ENCODE peak calls at places on chromosomes 7 and 10, in eight cellular contexts. One of them, this sample, is unnamed.

GRCh38 chr7:26398436-26399308 is 107.0 kb downstream of the SNX10 start:
- DNase-seq in fibroblast of lung: peak; percentile 61
- DNase-seq in pancreas: peak; percentile 82
- DNase-seq in tibial artery: peak; percentile 70
- DNase-seq in HCT116: no peak
- DNase-seq in ascending aorta: no peak
- DNase-seq in ovary: peak; percentile 71
- DNase-seq in adrenal gland: peak; percentile 75
- DNase-seq in this sample: peak; percentile 16

GRCh38 chr7:25822823-25823222 is 329.2 kb upstream of the NFE2L3 start:
- DNase-seq in HCT116: no peak
- DNase-seq in tibial artery: no peak
- DNase-seq in ascending aorta: no peak
- DNase-seq in adrenal gland: no peak
- DNase-seq in fibroblast of lung: no peak
- DNase-seq in ovary: no peak
- DNase-seq in pancreas: no peak
- DNase-seq in this sample: no peak

GRCh38 chr7:111531993-111532392 is 30.3 kb downstream of the IMMP2L start:
- DNase-seq in pancreas: no peak
- DNase-seq in HCT116: no peak
- DNase-seq in ovary: no peak
- DNase-seq in fibroblast of lung: no peak
- DNase-seq in ascending aorta: no peak
- DNase-seq in adrenal gland: peak; percentile 62
- DNase-seq in tibial artery: no peak
- DNase-seq in this sample: no peak

GRCh38 chr7:81605493-81605892 is 164.4 kb downstream of the HGF start:
- DNase-seq in ascending aorta: no peak
- DNase-seq in adrenal gland: no peak
- DNase-seq in pancreas: no peak
- DNase-seq in ovary: no peak
- DNase-seq in fibroblast of lung: no peak
- DNase-seq in tibial artery: no peak
- DNase-seq in HCT116: no peak
- DNase-seq in this sample: no peak

GRCh38 chr7:14734839-14735321 is 167.7 kb downstream of the DGKB start:
- DNase-seq in adrenal gland: no peak
- DNase-seq in pancreas: no peak
- DNase-seq in ovary: no peak
- DNase-seq in fibroblast of lung: no peak
- DNase-seq in HCT116: no peak
- DNase-seq in tibial artery: no peak
- DNase-seq in ascending aorta: no peak
- DNase-seq in this sample: no peak

GRCh38 chr10:56605043-56605442 is 244.0 kb upstream of the ZWINT start:
- DNase-seq in tibial artery: no peak
- DNase-seq in ascending aorta: no peak
- DNase-seq in ovary: peak; percentile 17
- DNase-seq in fibroblast of lung: no peak
- DNase-seq in adrenal gland: no peak
- DNase-seq in HCT116: no peak
- DNase-seq in pancreas: no peak
- DNase-seq in this sample: no peak

GRCh38 chr10:95467162-95467599 is 94.0 kb downstream of the SORBS1 start:
- DNase-seq in adrenal gland: no peak
- DNase-seq in ovary: no peak
- DNase-seq in fibroblast of lung: no peak
- DNase-seq in ascending aorta: no peak
- DNase-seq in pancreas: peak; percentile 58
- DNase-seq in tibial artery: peak; percentile 81
- DNase-seq in HCT116: peak; percentile 37
- DNase-seq in this sample: no peak

GRCh38 chr10:104334561-104334960 is 3.7 kb downstream of the ITPRIP start:
- DNase-seq in fibroblast of lung: no peak
- DNase-seq in pancreas: no peak
- DNase-seq in adrenal gland: no peak
- DNase-seq in HCT116: no peak
- DNase-seq in ovary: peak; percentile 8
- DNase-seq in tibial artery: no peak
- DNase-seq in ascending aorta: no peak
- DNase-seq in this sample: no peak

GRCh38 chr7:115793958-115794702 is 236.4 kb downstream of the TFEC start:
- DNase-seq in HCT116: no peak
- DNase-seq in ascending aorta: no peak
- DNase-seq in ovary: no peak
- DNase-seq in adrenal gland: no peak
- DNase-seq in pancreas: no peak
- DNase-seq in tibial artery: no peak
- DNase-seq in fibroblast of lung: no peak
- DNase-seq in this sample: no peak

GRCh38 chr10:6275022-6275997 is 72.6 kb downstream of the PFKFB3 start:
- DNase-seq in HCT116: peak; percentile 89
- DNase-seq in tibial artery: peak; percentile 96
- DNase-seq in adrenal gland: peak; percentile 91
- DNase-seq in ovary: peak; percentile 33
- DNase-seq in fibroblast of lung: peak; percentile 99
- DNase-seq in pancreas: peak; percentile 70
- DNase-seq in ascending aorta: peak; percentile 99
- DNase-seq in this sample: no peak

GRCh38 chr10:110932505-110933180 is 13.2 kb downstream of the SHOC2 start:
- DNase-seq in tibial artery: no peak
- DNase-seq in HCT116: no peak
- DNase-seq in adrenal gland: no peak
- DNase-seq in pancreas: no peak
- DNase-seq in ascending aorta: no peak
- DNase-seq in ovary: no peak
- DNase-seq in fibroblast of lung: no peak
- DNase-seq in this sample: no peak

GRCh38 chr10:102476466-102477141 is 25.3 kb upstream of the C10orf95 start:
- DNase-seq in adrenal gland: no peak
- DNase-seq in ascending aorta: no peak
- DNase-seq in HCT116: no peak
- DNase-seq in fibroblast of lung: peak; percentile 31
- DNase-seq in pancreas: no peak
- DNase-seq in ovary: no peak
- DNase-seq in tibial artery: no peak
- DNase-seq in this sample: no peak

GRCh38 chr10:119337796-119338432 is 130.5 kb downstream of the GRK5 start:
- DNase-seq in ascending aorta: no peak
- DNase-seq in HCT116: no peak
- DNase-seq in pancreas: no peak
- DNase-seq in fibroblast of lung: peak; percentile 79
- DNase-seq in tibial artery: no peak
- DNase-seq in adrenal gland: no peak
- DNase-seq in ovary: no peak
- DNase-seq in this sample: no peak

GRCh38 chr10:3053145-3053544 is 14.2 kb upstream of the PFKP start:
- DNase-seq in ovary: no peak
- DNase-seq in fibroblast of lung: no peak
- DNase-seq in pancreas: no peak
- DNase-seq in tibial artery: no peak
- DNase-seq in HCT116: no peak
- DNase-seq in adrenal gland: no peak
- DNase-seq in ascending aorta: no peak
- DNase-seq in this sample: no peak

GRCh38 chr7:134562136-134562535 is 13.2 kb downstream of the AKR1B15 start:
- DNase-seq in adrenal gland: peak; percentile 8
- DNase-seq in tibial artery: no peak
- DNase-seq in fibroblast of lung: peak; percentile 88
- DNase-seq in pancreas: no peak
- DNase-seq in ovary: no peak
- DNase-seq in HCT116: no peak
- DNase-seq in ascending aorta: no peak
- DNase-seq in this sample: no peak

GRCh38 chr7:40393660-40394059 is 258.9 kb downstream of the SUGCT start:
- DNase-seq in adrenal gland: no peak
- DNase-seq in HCT116: no peak
- DNase-seq in tibial artery: no peak
- DNase-seq in fibroblast of lung: no peak
- DNase-seq in pancreas: no peak
- DNase-seq in ovary: no peak
- DNase-seq in ascending aorta: no peak
- DNase-seq in this sample: no peak
- H3K4me3 ChIP-seq in adrenal gland: no peak overlapping the region
- H3K4me3 ChIP-seq in HCT116: no peak overlapping the region
- H3K4me3 ChIP-seq in tibial artery: no peak overlapping the region
- H3K4me3 ChIP-seq in fibroblast of lung: no peak overlapping the region
- H3K4me3 ChIP-seq in pancreas: no peak overlapping the region
- H3K4me3 ChIP-seq in ovary: no peak overlapping the region
- H3K4me3 ChIP-seq in ascending aorta: no peak overlapping the region
- H3K4me3 ChIP-seq in this sample: no peak overlapping the region

DNA sequence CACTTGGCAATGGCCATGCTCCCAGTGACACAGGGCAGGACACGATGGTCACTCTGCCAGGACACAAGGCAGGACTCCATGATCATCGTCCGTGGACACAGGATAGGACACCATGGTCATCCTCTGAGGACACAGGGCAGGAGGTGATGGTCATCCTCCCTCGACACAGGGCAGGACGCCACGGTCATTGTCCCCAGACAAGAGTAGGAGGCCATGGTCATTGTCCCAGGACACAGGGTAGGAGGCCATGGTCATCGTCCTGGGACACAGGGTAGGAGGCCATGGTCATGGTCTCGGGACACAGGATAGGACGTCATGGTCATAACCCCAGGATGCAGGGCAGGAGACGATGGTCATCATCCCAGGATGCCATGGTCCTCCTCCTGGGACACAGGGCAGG is 289.2 kb downstream of the TCERG1L start:
- DNase-seq in tibial artery: no peak
- DNase-seq in HCT116: no peak
- DNase-seq in fibroblast of lung: no peak
- DNase-seq in ovary: no peak
- DNase-seq in adrenal gland: no peak
- DNase-seq in ascending aorta: no peak
- DNase-seq in pancreas: peak; percentile 35
- DNase-seq in this sample: no peak
- TF ChIP-seq CTCF in tibial artery: no peak
- TF ChIP-seq CTCF in HCT116: no peak
- TF ChIP-seq CTCF in fibroblast of lung: no peak
- TF ChIP-seq CTCF in ovary: no peak
- TF ChIP-seq CTCF in adrenal gland: no peak
- TF ChIP-seq CTCF in ascending aorta: no peak
- TF ChIP-seq CTCF in pancreas: no peak
- TF ChIP-seq CTCF in this sample: no peak

GRCh38 chr10:26457088-26457487 is 18.9 kb downstream of the APBB1IP start:
- DNase-seq in HCT116: no peak
- DNase-seq in fibroblast of lung: no peak
- DNase-seq in pancreas: no peak
- DNase-seq in tibial artery: no peak
- DNase-seq in ovary: no peak
- DNase-seq in adrenal gland: no peak
- DNase-seq in ascending aorta: no peak
- DNase-seq in this sample: no peak

GRCh38 chr10:26451903-26452302 is 13.8 kb downstream of the APBB1IP start:
- DNase-seq in ovary: no peak
- DNase-seq in pancreas: no peak
- DNase-seq in tibial artery: no peak
- DNase-seq in HCT116: no peak
- DNase-seq in fibroblast of lung: no peak
- DNase-seq in ascending aorta: no peak
- DNase-seq in adrenal gland: no peak
- DNase-seq in this sample: no peak

GRCh38 chr10:26453850-26454249 is 15.7 kb downstream of the APBB1IP start:
- DNase-seq in ovary: no peak
- DNase-seq in fibroblast of lung: no peak
- DNase-seq in tibial artery: no peak
- DNase-seq in adrenal gland: no peak
- DNase-seq in ascending aorta: no peak
- DNase-seq in pancreas: no peak
- DNase-seq in HCT116: no peak
- DNase-seq in this sample: no peak

GRCh38 chr10:26455567-26456315 is 17.6 kb downstream of the APBB1IP start:
- DNase-seq in fibroblast of lung: peak; percentile 16
- DNase-seq in pancreas: no peak
- DNase-seq in adrenal gland: no peak
- DNase-seq in ascending aorta: no peak
- DNase-seq in ovary: no peak
- DNase-seq in tibial artery: no peak
- DNase-seq in HCT116: no peak
- DNase-seq in this sample: no peak

DNA sequence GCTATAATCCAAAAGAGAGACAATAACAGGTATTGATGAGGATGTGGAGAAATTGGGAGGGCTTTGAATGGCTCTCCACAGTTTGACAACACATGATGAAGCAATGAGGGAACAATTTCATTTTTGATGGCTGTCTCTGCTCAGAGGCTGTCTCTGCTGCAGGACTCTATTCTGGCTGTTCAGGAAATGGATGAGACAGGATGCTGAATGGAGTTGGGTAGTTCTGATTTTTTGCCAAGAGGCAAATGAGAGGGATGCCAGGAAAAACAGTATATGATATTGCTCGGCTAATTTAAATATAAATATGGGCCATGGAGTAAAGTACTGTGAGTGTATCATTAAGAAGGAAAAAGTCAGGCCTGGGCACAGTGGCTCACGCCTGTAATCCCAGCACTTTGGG is 16.8 kb downstream of the APBB1IP start:
- DNase-seq in HCT116: no peak
- DNase-seq in tibial artery: no peak
- DNase-seq in ascending aorta: no peak
- DNase-seq in fibroblast of lung: no peak
- DNase-seq in ovary: no peak
- DNase-seq in pancreas: no peak
- DNase-seq in adrenal gland: no peak
- DNase-seq in this sample: no peak
- H3K36me3 ChIP-seq in HCT116: no peaks in the 10 kb centered on the region
- H3K36me3 ChIP-seq in tibial artery: no peaks in the 10 kb centered on the region
- H3K36me3 ChIP-seq in ascending aorta: no peaks in the 10 kb centered on the region
- H3K36me3 ChIP-seq in fibroblast of lung: no peaks in the 10 kb centered on the region
- H3K36me3 ChIP-seq in ovary: no peaks in the 10 kb centered on the region
- H3K36me3 ChIP-seq in pancreas: no peaks in the 10 kb centered on the region
- H3K36me3 ChIP-seq in adrenal gland: no peaks in the 10 kb centered on the region
- H3K36me3 ChIP-seq in this sample: peaks cover 49% of the 10 kb centered on the region

GRCh38 chr7:77907281-77907680 is 108.7 kb downstream of the PHTF2 start:
- DNase-seq in tibial artery: no peak
- DNase-seq in ovary: no peak
- DNase-seq in adrenal gland: no peak
- DNase-seq in pancreas: no peak
- DNase-seq in HCT116: no peak
- DNase-seq in ascending aorta: no peak
- DNase-seq in fibroblast of lung: no peak
- DNase-seq in this sample: no peak

GRCh38 chr7:77908664-77909063 is 110.1 kb downstream of the PHTF2 start:
- DNase-seq in pancreas: no peak
- DNase-seq in HCT116: no peak
- DNase-seq in ovary: no peak
- DNase-seq in tibial artery: no peak
- DNase-seq in fibroblast of lung: no peak
- DNase-seq in adrenal gland: no peak
- DNase-seq in ascending aorta: no peak
- DNase-seq in this sample: no peak

GRCh38 chr7:77910124-77910523 is 111.6 kb downstream of the PHTF2 start:
- DNase-seq in HCT116: no peak
- DNase-seq in pancreas: no peak
- DNase-seq in fibroblast of lung: no peak
- DNase-seq in tibial artery: no peak
- DNase-seq in ascending aorta: no peak
- DNase-seq in adrenal gland: no peak
- DNase-seq in ovary: no peak
- DNase-seq in this sample: no peak

GRCh38 chr7:77913977-77914607 is 115.5 kb downstream of the PHTF2 start:
- DNase-seq in ascending aorta: peak; percentile 9
- DNase-seq in tibial artery: no peak
- DNase-seq in ovary: no peak
- DNase-seq in adrenal gland: no peak
- DNase-seq in fibroblast of lung: peak; percentile 39
- DNase-seq in pancreas: no peak
- DNase-seq in HCT116: no peak
- DNase-seq in this sample: no peak

GRCh38 chr7:77912293-77912692 is 113.7 kb downstream of the PHTF2 start:
- DNase-seq in pancreas: no peak
- DNase-seq in fibroblast of lung: no peak
- DNase-seq in HCT116: no peak
- DNase-seq in tibial artery: no peak
- DNase-seq in ascending aorta: no peak
- DNase-seq in ovary: no peak
- DNase-seq in adrenal gland: no peak
- DNase-seq in this sample: no peak
- H3K4me3 ChIP-seq in pancreas: no peak overlapping the region
- H3K4me3 ChIP-seq in fibroblast of lung: no peak overlapping the region
- H3K4me3 ChIP-seq in HCT116: no peak overlapping the region
- H3K4me3 ChIP-seq in tibial artery: no peak overlapping the region
- H3K4me3 ChIP-seq in ascending aorta: no peak overlapping the region
- H3K4me3 ChIP-seq in ovary: no peak overlapping the region
- H3K4me3 ChIP-seq in adrenal gland: no peak overlapping the region
- H3K4me3 ChIP-seq in this sample: no peak overlapping the region

This sample was measured in DND-41.